ENCODE peak calls at places on chromosomes 16 and 17, in seven cellular contexts. P, W, E, B, N, F and H are unnamed samples.

GRCh38 chr17:32298721-32299578 is 33.3 kb downstream of the RHBDL3 start:
- DNase-seq in F (no peak), W (no peak), B (no peak), E (no peak), P (no peak), N (no peak), H (no peak)

GRCh38 chr16:55868980-55869379 is 6.2 kb downstream of the CES5A start:
- DNase-seq in E (no peak), P (no peak), B (no peak), F (no peak), W (no peak), N (no peak), H (no peak)

GRCh38 chr17:17693955-17694228 is 12.6 kb downstream of the RAI1 start:
- DNase-seq in P (no peak), N (no peak), W (no peak), B (no peak), F (no peak), E (no peak), H (no peak)

GRCh38 chr17:31327534-31328526 is 6.4 kb upstream of the EVI2A start:
- DNase-seq in P (no peak), N (no peak), F (peak), W (no peak), E (no peak), B (no peak), H (no peak)

GRCh38 chr16:87556941-87557459 is 45.3 kb upstream of the JPH3 start:
- DNase-seq in F (no peak), W (no peak), E (no peak), N (no peak), B (no peak), P (no peak), H (peak)

GRCh38 chr16:87227651-87228015 is 89.6 kb downstream of the C16orf95 start:
- DNase-seq in F (no peak), N (no peak), B (no peak), W (no peak), P (no peak), E (no peak), H (no peak)

GRCh38 chr17:45361976-45362375 is 45.2 kb upstream of the MAP3K14 start:
- DNase-seq in W (no peak), N (no peak), E (no peak), P (no peak), F (no peak), B (no peak), H (peak)

GRCh38 chr17:14303343-14304221 is 2.7 kb downstream of the HS3ST3B1 start:
- DNase-seq in E (no peak), B (no peak), W (no peak), N (peak), P (peak), F (no peak), H (no peak)

GRCh38 chr17:7716901-7717755 is at the start of gene DNAH2:
- DNase-seq in N (no peak), B (peak), F (peak), E (peak), P (peak), W (peak), H (peak)

GRCh38 chr16:58345574-58346354 is 46.5 kb upstream of the GINS3 start:
- DNase-seq in E (no peak), N (no peak), W (no peak), P (no peak), B (no peak), F (no peak), H (no peak)

GRCh38 chr16:87240211-87241134 is 76.7 kb downstream of the C16orf95 start:
- DNase-seq in E (no peak), P (no peak), W (no peak), B (no peak), N (no peak), F (peak), H (no peak)

GRCh38 chr17:75692976-75693375 is 25.8 kb downstream of the SAP30BP start:
- DNase-seq in W (no peak), F (no peak), E (no peak), P (no peak), B (no peak), N (no peak), H (no peak)

GRCh38 chr17:54063639-54064038 is 240.9 kb downstream of the KIF2B start:
- DNase-seq in B (no peak), W (no peak), E (no peak), P (no peak), F (no peak), N (no peak), H (no peak)

GRCh38 chr16:68652659-68653058 is 7.5 kb downstream of the CDH3 start:
- DNase-seq in F (no peak), P (no peak), N (no peak), B (no peak), E (no peak), W (no peak), H (no peak)

GRCh38 chr16:22300427-22301071 is 3.3 kb downstream of the POLR3E start:
- DNase-seq in P (no peak), N (peak), E (peak), F (no peak), W (peak), B (peak), H (peak)

GRCh38 chr16:72878301-72879269 is 169.3 kb downstream of the ZFHX3 start:
- DNase-seq in B (no peak), E (no peak), F (peak), P (no peak), W (peak), N (no peak), H (peak)

GRCh38 chr16:69495821-69496220 is 69.9 kb upstream of the NFAT5 start:
- DNase-seq in W (no peak), E (no peak), P (no peak), B (no peak), F (no peak), N (no peak), H (no peak)

GRCh38 chr16:46621006-46621629 is at the start of gene SHCBP1:
- DNase-seq in B (peak), N (peak), E (peak), W (peak), F (peak), P (peak), H (peak)

GRCh38 chr16:75011634-75012307 is 12.9 kb downstream of the ZNRF1 start:
- DNase-seq in F (peak), B (peak), E (no peak), P (peak), W (peak), N (peak), H (no peak)

GRCh38 chr17:37182786-37183185 is 193.0 kb upstream of the C17orf78 start:
- DNase-seq in F (no peak), P (no peak), N (no peak), W (no peak), E (no peak), B (no peak), H (no peak)

GRCh38 chr16:23837553-23838308 is 1.9 kb downstream of the PRKCB start:
- DNase-seq in E (peak), N (no peak), B (peak), P (no peak), F (no peak), W (no peak), H (no peak)

GRCh38 chr16:19481291-19481690 is 40.6 kb downstream of the GDE1 start:
- DNase-seq in E (no peak), N (no peak), P (no peak), B (no peak), W (no peak), F (no peak), H (no peak)

GRCh38 chr16:25176136-25176535 is 40.6 kb upstream of the AQP8 start:
- DNase-seq in N (no peak), B (no peak), P (no peak), W (no peak), F (no peak), E (no peak), H (no peak)

GRCh38 chr17:14310101-14310500 is 9.2 kb downstream of the HS3ST3B1 start:
- DNase-seq in B (no peak), P (no peak), E (no peak), N (no peak), F (no peak), W (no peak), H (no peak)

GRCh38 chr17:63369233-63369632 is 76.9 kb downstream of the CYB561 start:
- DNase-seq in P (no peak), E (no peak), F (peak), N (no peak), W (no peak), B (no peak), H (no peak)

GRCh38 chr17:73091770-73092517 is 544 bp downstream of the SLC39A11 start:
- DNase-seq in P (no peak), F (no peak), N (no peak), B (peak), W (peak), E (no peak), H (peak)

GRCh38 chr16:22388101-22388644 is 13.8 kb upstream of the CDR2 start:
- DNase-seq in E (no peak), F (no peak), P (no peak), B (no peak), N (no peak), W (no peak), H (no peak)

GRCh38 chr16:1054660-1055556 is 17.6 kb upstream of the SSTR5 start:
- DNase-seq in F (no peak), P (no peak), E (peak), N (peak), W (peak), B (peak), H (peak)

GRCh38 chr17:27157898-27158297 is 136.0 kb upstream of the WSB1 start:
- DNase-seq in F (no peak), B (no peak), N (no peak), P (no peak), E (no peak), W (no peak), H (no peak)

GRCh38 chr16:88712362-88712979 is 6.2 kb downstream of the CTU2 start:
- DNase-seq in W (no peak), B (no peak), F (no peak), P (no peak), E (no peak), N (no peak), H (no peak)

GRCh38 chr16:88264641-88265285 is 118.0 kb upstream of the ZNF469 start:
- DNase-seq in W (peak), P (peak), E (no peak), B (peak), N (peak), F (peak), H (peak)

GRCh38 chr16:53913082-53913870 is 209.3 kb downstream of the FTO start:
- DNase-seq in N (no peak), B (no peak), E (no peak), F (peak), W (peak), P (no peak), H (no peak)

GRCh38 chr17:73135774-73136173 is 29.0 kb upstream of the SSTR2 start:
- DNase-seq in B (peak), P (no peak), N (no peak), W (no peak), F (no peak), E (no peak), H (no peak)

GRCh38 chr16:57281791-57282190 is 2.7 kb downstream of the PLLP start:
- DNase-seq in P (no peak), W (no peak), F (no peak), E (no peak), N (no peak), B (no peak), H (no peak)